ENCODE peak calls at places on chromosomes 7 and 10, in ten cellular contexts. R is esophagus squamous epithelium, T is brain microvascular endothelial cell, Q is choroid plexus epithelial cell, O is foreskin fibroblast, A is WERI-Rb-1, P is AG10803, L is adrenal gland, F is sigmoid colon, J is psoas muscle. D is an unnamed sample.

GRCh38 chr7:27759491-27759890 is 19.5 kb downstream of the TAX1BP1 start:
- DNase-seq in R (no peak), T (no peak), Q (no peak), O (no peak), A (no peak), P (no peak), L (no peak), F (no peak), J (no peak), D (no peak)

GRCh38 chr10:73590881-73591577 is at the start of gene USP54:
- DNase-seq in R (no peak), T (peak; percentile 85), Q (peak; percentile 92), O (peak; percentile 45), A (no peak), P (peak; percentile 76), L (no peak), F (no peak), J (no peak), D (no peak)

GRCh38 chr7:51303142-51303525 is 13.5 kb downstream of the COBL start:
- DNase-seq in R (no peak), T (no peak), Q (no peak), O (no peak), A (no peak), P (no peak), L (no peak), F (no peak), J (no peak), D (no peak)

GRCh38 chr10:78703581-78703980 is 365.2 kb upstream of the ZMIZ1 start:
- DNase-seq in R (no peak), T (no peak), Q (no peak), O (no peak), A (no peak), P (peak; percentile 48), L (no peak), F (no peak), J (no peak), D (no peak)

GRCh38 chr7:132588596-132588995 is 12.3 kb upstream of the PLXNA4 start:
- DNase-seq in R (no peak), T (no peak), Q (no peak), O (no peak), A (no peak), P (no peak), L (no peak), F (no peak), J (no peak), D (no peak)

GRCh38 chr7:8724080-8724718 is 290.8 kb downstream of the NXPH1 start:
- DNase-seq in R (no peak), T (peak; percentile 2), Q (peak; percentile 1), O (no peak), A (peak; percentile 82), P (no peak), L (peak; percentile 61), F (no peak), J (no peak), D (no peak)

GRCh38 chr7:2231992-2232765 is 566 bp downstream of the MAD1L1 start:
- DNase-seq in R (no peak), T (no peak), Q (peak; percentile 23), O (no peak), A (peak; percentile 25), P (peak; percentile 15), L (no peak), F (no peak), J (no peak), D (no peak)

GRCh38 chr7:99132922-99133321 is 11.0 kb downstream of the SMURF1 start:
- DNase-seq in R (no peak), T (peak; percentile 61), Q (peak; percentile 71), O (no peak), A (no peak), P (no peak), L (no peak), F (no peak), J (no peak), D (peak; percentile 53)

GRCh38 chr7:3821473-3821872 is 520.4 kb downstream of the SDK1 start:
- DNase-seq in R (no peak), T (no peak), Q (no peak), O (no peak), A (no peak), P (no peak), L (no peak), F (no peak), J (no peak), D (no peak)

GRCh38 chr10:5443429-5443828 is 31.1 kb downstream of the NET1 start:
- DNase-seq in R (no peak), T (no peak), Q (no peak), O (no peak), A (no peak), P (no peak), L (no peak), F (no peak), J (no peak), D (no peak)

GRCh38 chr7:37224746-37225145 is 223.9 kb downstream of the ELMO1 start:
- DNase-seq in R (no peak), T (no peak), Q (no peak), O (no peak), A (no peak), P (no peak), L (no peak), F (no peak), J (no peak), D (no peak)

GRCh38 chr7:69622014-69622818 is 23.9 kb downstream of the AUTS2 start:
- DNase-seq in R (no peak), T (no peak), Q (no peak), O (no peak), A (no peak), P (no peak), L (no peak), F (no peak), J (no peak), D (no peak)

GRCh38 chr7:92641921-92642511 is 51.8 kb upstream of the FAM133B start:
- DNase-seq in R (no peak), T (peak; percentile 84), Q (peak; percentile 71), O (peak; percentile 47), A (no peak), P (peak; percentile 45), L (no peak), F (no peak), J (no peak), D (no peak)

DNA sequence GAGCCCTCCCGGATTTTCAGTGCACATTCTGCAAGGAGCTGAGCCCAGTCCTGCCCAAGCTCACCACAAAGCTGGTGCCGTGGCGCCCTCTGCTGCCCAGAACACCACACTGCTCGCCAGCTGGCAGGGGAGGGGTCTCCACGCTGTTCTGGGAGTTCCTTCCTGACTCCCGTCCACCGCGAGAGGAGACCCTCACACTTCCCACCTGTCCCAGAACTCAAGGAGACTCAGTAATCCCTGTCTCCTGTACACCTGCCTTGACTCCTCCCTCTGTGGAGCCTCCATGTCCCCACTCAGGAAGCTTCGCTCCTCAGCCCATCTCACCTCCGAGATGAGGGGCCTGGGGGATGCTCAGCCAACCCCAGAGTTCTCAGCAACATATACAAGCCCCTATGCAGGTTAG is 11.3 kb downstream of the C10orf105 start:
- DNase-seq in R (no peak), T (no peak), Q (peak; percentile 49), O (no peak), A (peak; percentile 83), P (no peak), L (peak; percentile 43), F (no peak), J (no peak), D (peak; percentile 77)
- TF ChIP-seq CTCF in R (peak; percentile 76), T (peak; percentile 91), Q (peak; percentile 92), O (peak; percentile 67), A (peak; percentile 98), P (peak; percentile 73), L (peak; percentile 85), F (peak; percentile 72), J (peak; percentile 78), D (peak; percentile 88)

DNA sequence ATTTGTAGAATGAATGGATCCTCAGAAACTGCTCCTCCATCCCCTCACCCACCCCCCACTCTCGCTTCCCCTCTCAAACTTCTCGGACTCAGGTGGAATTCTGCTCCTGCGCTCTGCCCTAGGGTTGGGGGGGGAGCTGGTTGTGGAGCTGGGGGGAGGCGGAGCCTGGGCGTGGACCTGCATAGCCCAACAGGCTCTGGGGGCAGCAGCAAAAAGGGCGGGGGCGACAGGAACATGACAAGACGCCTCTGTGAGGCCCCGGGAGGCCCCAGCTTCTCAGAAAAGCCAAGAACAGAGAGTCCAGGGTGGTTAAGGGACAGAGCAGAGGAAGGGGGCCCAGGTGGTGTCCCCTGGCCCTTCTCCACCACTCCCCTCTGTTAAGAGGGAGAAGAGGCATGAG is 3.5 kb downstream of the TSC22D4 start:
- DNase-seq in R (no peak), T (no peak), Q (no peak), O (no peak), A (no peak), P (no peak), L (no peak), F (no peak), J (no peak), D (no peak)
- H3K4me3 ChIP-seq in R (peak overlapping the region; percentile 86), T (peak overlapping the region; percentile 5), Q (peak overlapping the region; percentile 40), O (peak overlapping the region; percentile 96), A (no peak overlapping the region), P (peak overlapping the region; percentile 94), L (no peak overlapping the region), F (peak overlapping the region; percentile 64), J (peak overlapping the region; percentile 15), D (peak overlapping the region; percentile 82)

GRCh38 chr10:95840681-95841080 is 67.1 kb upstream of the CC2D2B start:
- DNase-seq in R (no peak), T (no peak), Q (no peak), O (no peak), A (no peak), P (no peak), L (no peak), F (no peak), J (no peak), D (no peak)
- TF ChIP-seq CTCF in R (no peak), T (no peak), Q (no peak), O (no peak), A (no peak), P (no peak), L (no peak), F (no peak), J (no peak), D (no peak)

GRCh38 chr7:147586110-147586509 is 1004.5 kb upstream of the C7orf33 start:
- DNase-seq in R (no peak), T (no peak), Q (no peak), O (no peak), A (no peak), P (no peak), L (no peak), F (no peak), J (no peak), D (no peak)
- H3K4me3 ChIP-seq in R (no peak overlapping the region), T (no peak overlapping the region), Q (no peak overlapping the region), O (no peak overlapping the region), A (no peak overlapping the region), P (no peak overlapping the region), L (no peak overlapping the region), F (no peak overlapping the region), J (no peak overlapping the region), D (no peak overlapping the region)